ENCODE peak calls at places on chromosomes 11 and 22, in eight cellular contexts. One of them, this sample, is unnamed.

GRCh38 chr11:96333076-96333744 is 9.8 kb downstream of the MAML2 start:
- DNase-seq in coronary artery: no peak
- DNase-seq in keratinocyte: no peak
- DNase-seq in OCI-LY7: no peak
- DNase-seq in Peyer's patch: no peak
- DNase-seq in pancreas: no peak
- DNase-seq in fibroblast of lung: no peak
- DNase-seq in heart right ventricle: no peak
- DNase-seq in this sample: no peak

GRCh38 chr11:1763336-1763795 is 361 bp downstream of the CTSD start:
- DNase-seq in coronary artery: no peak
- DNase-seq in keratinocyte: no peak
- DNase-seq in OCI-LY7: peak
- DNase-seq in Peyer's patch: no peak
- DNase-seq in pancreas: no peak
- DNase-seq in fibroblast of lung: no peak
- DNase-seq in heart right ventricle: no peak
- DNase-seq in this sample: no peak

GRCh38 chr11:2523821-2524391 is 79.1 kb downstream of the KCNQ1 start:
- DNase-seq in coronary artery: peak
- DNase-seq in keratinocyte: no peak
- DNase-seq in OCI-LY7: no peak
- DNase-seq in Peyer's patch: peak
- DNase-seq in pancreas: peak
- DNase-seq in fibroblast of lung: no peak
- DNase-seq in heart right ventricle: no peak
- DNase-seq in this sample: peak

GRCh38 chr11:28903716-28904115 is 795.5 kb downstream of the METTL15 start:
- DNase-seq in coronary artery: no peak
- DNase-seq in keratinocyte: no peak
- DNase-seq in OCI-LY7: no peak
- DNase-seq in Peyer's patch: no peak
- DNase-seq in pancreas: no peak
- DNase-seq in fibroblast of lung: peak
- DNase-seq in heart right ventricle: no peak
- DNase-seq in this sample: no peak

GRCh38 chr11:57434640-57435546 is 8.0 kb upstream of the SLC43A3 start:
- DNase-seq in coronary artery: no peak
- DNase-seq in keratinocyte: no peak
- DNase-seq in OCI-LY7: no peak
- DNase-seq in Peyer's patch: no peak
- DNase-seq in pancreas: no peak
- DNase-seq in fibroblast of lung: peak
- DNase-seq in heart right ventricle: no peak
- DNase-seq in this sample: no peak

GRCh38 chr11:129440028-129440630 is 64.5 kb downstream of the BARX2 start:
- DNase-seq in coronary artery: no peak
- DNase-seq in keratinocyte: peak
- DNase-seq in OCI-LY7: no peak
- DNase-seq in Peyer's patch: no peak
- DNase-seq in pancreas: peak
- DNase-seq in fibroblast of lung: no peak
- DNase-seq in heart right ventricle: no peak
- DNase-seq in this sample: no peak

GRCh38 chr11:110092577-110093406 is at the start of gene ZC3H12C:
- DNase-seq in coronary artery: peak
- DNase-seq in keratinocyte: no peak
- DNase-seq in OCI-LY7: no peak
- DNase-seq in Peyer's patch: peak
- DNase-seq in pancreas: peak
- DNase-seq in fibroblast of lung: peak
- DNase-seq in heart right ventricle: peak
- DNase-seq in this sample: peak

GRCh38 chr11:126655807-126656128 is 300.3 kb downstream of the ST3GAL4 start:
- DNase-seq in coronary artery: no peak
- DNase-seq in keratinocyte: no peak
- DNase-seq in OCI-LY7: no peak
- DNase-seq in Peyer's patch: no peak
- DNase-seq in pancreas: no peak
- DNase-seq in fibroblast of lung: no peak
- DNase-seq in heart right ventricle: no peak
- DNase-seq in this sample: no peak

GRCh38 chr11:73344191-73344607 is 32.0 kb upstream of the RELT start:
- DNase-seq in coronary artery: no peak
- DNase-seq in keratinocyte: no peak
- DNase-seq in OCI-LY7: no peak
- DNase-seq in Peyer's patch: no peak
- DNase-seq in pancreas: no peak
- DNase-seq in fibroblast of lung: no peak
- DNase-seq in heart right ventricle: peak
- DNase-seq in this sample: peak

GRCh38 chr11:21556936-21557335 is 635.9 kb upstream of the ANO5 start:
- DNase-seq in coronary artery: no peak
- DNase-seq in keratinocyte: no peak
- DNase-seq in OCI-LY7: no peak
- DNase-seq in Peyer's patch: no peak
- DNase-seq in pancreas: no peak
- DNase-seq in fibroblast of lung: no peak
- DNase-seq in heart right ventricle: no peak
- DNase-seq in this sample: no peak

GRCh38 chr11:60377737-60378136 is 595 bp upstream of the MS4A7 start:
- DNase-seq in coronary artery: no peak
- DNase-seq in keratinocyte: no peak
- DNase-seq in OCI-LY7: peak
- DNase-seq in Peyer's patch: peak
- DNase-seq in pancreas: peak
- DNase-seq in fibroblast of lung: no peak
- DNase-seq in heart right ventricle: peak
- DNase-seq in this sample: peak

DNA sequence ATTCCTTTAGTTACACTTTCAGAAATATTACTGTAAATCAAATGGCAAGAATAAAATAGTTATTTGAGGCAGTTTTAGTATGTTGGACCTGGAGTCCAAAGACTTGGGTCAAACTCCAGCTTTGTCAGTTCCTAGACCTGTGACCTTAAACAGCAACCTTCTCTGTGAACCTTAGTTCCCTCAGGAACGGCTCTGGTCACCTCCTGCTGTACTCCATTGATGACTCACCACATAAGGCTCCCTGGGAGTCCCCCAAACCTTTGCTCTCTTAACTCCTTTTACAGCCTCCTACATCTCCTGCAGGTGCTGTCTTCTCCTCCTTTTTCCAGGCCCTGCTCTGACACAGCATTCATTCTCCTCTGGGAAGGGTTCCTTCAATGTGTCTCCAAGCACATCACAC is 29.1 kb downstream of the LIMK2 start:
- DNase-seq in coronary artery: no peak
- DNase-seq in keratinocyte: no peak
- DNase-seq in OCI-LY7: no peak
- DNase-seq in Peyer's patch: peak
- DNase-seq in pancreas: no peak
- DNase-seq in fibroblast of lung: no peak
- DNase-seq in heart right ventricle: no peak
- DNase-seq in this sample: no peak
- H3K27ac ChIP-seq in coronary artery: no peak
- H3K27ac ChIP-seq in keratinocyte: no peak
- H3K27ac ChIP-seq in OCI-LY7: no peak
- H3K27ac ChIP-seq in Peyer's patch: no peak
- H3K27ac ChIP-seq in pancreas: no peak
- H3K27ac ChIP-seq in fibroblast of lung: no peak
- H3K27ac ChIP-seq in heart right ventricle: no peak
- H3K27ac ChIP-seq in this sample: no peak

GRCh38 chr22:41916745-41917358 is 2.0 kb upstream of the SHISA8 start:
- DNase-seq in coronary artery: no peak
- DNase-seq in keratinocyte: no peak
- DNase-seq in OCI-LY7: no peak
- DNase-seq in Peyer's patch: no peak
- DNase-seq in pancreas: no peak
- DNase-seq in fibroblast of lung: no peak
- DNase-seq in heart right ventricle: no peak
- DNase-seq in this sample: no peak

GRCh38 chr22:41917906-41918791 is 3.3 kb upstream of the SHISA8 start:
- DNase-seq in coronary artery: no peak
- DNase-seq in keratinocyte: no peak
- DNase-seq in OCI-LY7: peak
- DNase-seq in Peyer's patch: peak
- DNase-seq in pancreas: no peak
- DNase-seq in fibroblast of lung: peak
- DNase-seq in heart right ventricle: peak
- DNase-seq in this sample: no peak

GRCh38 chr22:41920271-41920976 is 5.5 kb upstream of the SHISA8 start:
- DNase-seq in coronary artery: no peak
- DNase-seq in keratinocyte: no peak
- DNase-seq in OCI-LY7: peak
- DNase-seq in Peyer's patch: peak
- DNase-seq in pancreas: no peak
- DNase-seq in fibroblast of lung: no peak
- DNase-seq in heart right ventricle: no peak
- DNase-seq in this sample: no peak

GRCh38 chr22:41917375-41917905 is 2.6 kb upstream of the SHISA8 start:
- DNase-seq in coronary artery: no peak
- DNase-seq in keratinocyte: no peak
- DNase-seq in OCI-LY7: no peak
- DNase-seq in Peyer's patch: no peak
- DNase-seq in pancreas: no peak
- DNase-seq in fibroblast of lung: no peak
- DNase-seq in heart right ventricle: no peak
- DNase-seq in this sample: no peak

DNA sequence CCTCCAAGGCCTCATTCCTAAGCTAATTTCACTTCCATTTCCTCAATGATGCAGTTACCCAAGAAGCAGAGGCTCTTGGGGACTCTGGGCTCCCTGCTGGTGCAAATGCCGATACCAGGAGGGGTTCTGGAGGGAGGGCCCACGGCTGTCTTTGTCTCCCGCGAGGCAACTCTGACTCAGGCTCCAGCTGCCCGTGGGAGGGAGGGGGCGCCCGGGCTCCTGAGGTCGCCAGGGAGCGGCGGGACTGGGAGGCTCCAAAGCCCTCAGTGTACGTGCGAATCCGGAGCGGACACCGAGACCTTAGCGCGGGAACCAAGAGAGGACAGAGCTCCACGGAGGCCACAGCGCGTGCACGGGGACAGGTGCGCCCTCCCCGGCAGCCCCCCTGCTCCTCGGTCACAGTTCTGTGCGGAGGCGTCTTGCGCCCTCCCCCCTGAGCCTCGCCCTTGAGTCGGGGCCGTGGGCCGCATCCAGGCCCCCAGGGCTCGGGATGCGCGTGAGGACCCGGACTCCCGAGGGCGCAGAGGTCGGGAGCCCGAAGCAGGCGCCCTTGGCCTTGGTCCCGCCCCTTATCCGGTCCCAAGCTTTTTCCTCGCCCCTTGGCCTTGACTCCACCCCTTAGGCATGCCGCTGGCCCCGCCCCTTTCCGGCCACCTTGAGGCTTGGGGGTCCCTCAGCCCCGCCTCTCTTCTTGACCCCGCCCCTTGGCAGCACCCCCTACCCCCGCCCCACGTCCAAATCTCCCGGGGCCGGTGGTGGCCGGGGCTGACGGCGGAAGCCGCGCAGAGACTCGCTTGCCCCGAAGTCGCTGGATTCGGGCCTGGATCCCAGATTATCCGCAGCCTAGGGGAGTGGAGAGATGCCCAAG is 4.7 kb upstream of the SHISA8 start:
- DNase-seq in coronary artery: no peak
- DNase-seq in keratinocyte: no peak
- DNase-seq in OCI-LY7: peak
- DNase-seq in Peyer's patch: peak
- DNase-seq in pancreas: peak
- DNase-seq in fibroblast of lung: no peak
- DNase-seq in heart right ventricle: peak
- DNase-seq in this sample: peak
- H3K27ac ChIP-seq in coronary artery: no peak
- H3K27ac ChIP-seq in keratinocyte: no peak
- H3K27ac ChIP-seq in OCI-LY7: peak
- H3K27ac ChIP-seq in Peyer's patch: peak
- H3K27ac ChIP-seq in pancreas: no peak
- H3K27ac ChIP-seq in fibroblast of lung: no peak
- H3K27ac ChIP-seq in heart right ventricle: no peak
- H3K27ac ChIP-seq in this sample: peak

GRCh38 chr22:17084554-17085276 is at the start of gene IL17RA:
- DNase-seq in coronary artery: peak
- DNase-seq in keratinocyte: peak
- DNase-seq in OCI-LY7: peak
- DNase-seq in Peyer's patch: peak
- DNase-seq in pancreas: peak
- DNase-seq in fibroblast of lung: peak
- DNase-seq in heart right ventricle: peak
- DNase-seq in this sample: peak

GRCh38 chr22:17087176-17088131 is 2.7 kb downstream of the IL17RA start:
- DNase-seq in coronary artery: peak
- DNase-seq in keratinocyte: no peak
- DNase-seq in OCI-LY7: peak
- DNase-seq in Peyer's patch: peak
- DNase-seq in pancreas: no peak
- DNase-seq in fibroblast of lung: peak
- DNase-seq in heart right ventricle: no peak
- DNase-seq in this sample: no peak

GRCh38 chr22:17086301-17086700 is 1.5 kb downstream of the IL17RA start:
- DNase-seq in coronary artery: peak
- DNase-seq in keratinocyte: no peak
- DNase-seq in OCI-LY7: no peak
- DNase-seq in Peyer's patch: peak
- DNase-seq in pancreas: no peak
- DNase-seq in fibroblast of lung: no peak
- DNase-seq in heart right ventricle: no peak
- DNase-seq in this sample: no peak

GRCh38 chr22:17085277-17086091 is 684 bp downstream of the IL17RA start:
- DNase-seq in coronary artery: peak
- DNase-seq in keratinocyte: no peak
- DNase-seq in OCI-LY7: no peak
- DNase-seq in Peyer's patch: peak
- DNase-seq in pancreas: peak
- DNase-seq in fibroblast of lung: peak
- DNase-seq in heart right ventricle: no peak
- DNase-seq in this sample: no peak

DNA sequence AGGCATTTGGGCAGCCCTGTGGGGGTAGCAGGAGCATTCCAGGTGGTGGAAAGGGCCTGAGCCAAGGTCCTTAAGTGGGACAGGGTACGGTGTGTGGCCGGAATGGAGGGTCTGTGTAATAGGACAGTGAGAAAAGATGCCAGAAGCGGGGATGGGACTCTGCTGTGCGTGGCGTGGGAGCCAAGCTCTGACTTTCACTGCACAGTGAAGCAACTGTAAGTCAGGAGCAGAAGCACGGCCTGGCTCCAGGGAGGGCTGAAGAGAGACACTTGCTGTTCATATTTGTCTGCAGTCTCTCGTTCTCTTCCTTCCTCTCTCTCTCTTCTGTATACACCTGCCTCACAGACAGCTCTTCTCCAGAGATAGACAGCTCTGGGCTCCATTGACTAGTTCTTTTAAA is 1.9 kb downstream of the IL17RA start:
- DNase-seq in coronary artery: peak
- DNase-seq in keratinocyte: no peak
- DNase-seq in OCI-LY7: peak
- DNase-seq in Peyer's patch: peak
- DNase-seq in pancreas: no peak
- DNase-seq in fibroblast of lung: no peak
- DNase-seq in heart right ventricle: no peak
- DNase-seq in this sample: no peak
- H3K27ac ChIP-seq in coronary artery: no peak
- H3K27ac ChIP-seq in keratinocyte: no peak
- H3K27ac ChIP-seq in OCI-LY7: peak
- H3K27ac ChIP-seq in Peyer's patch: no peak
- H3K27ac ChIP-seq in pancreas: no peak
- H3K27ac ChIP-seq in fibroblast of lung: no peak
- H3K27ac ChIP-seq in heart right ventricle: no peak
- H3K27ac ChIP-seq in this sample: peak

GRCh38 chr11:71432761-71433647 is 15.2 kb downstream of the DHCR7 start:
- DNase-seq in coronary artery: no peak
- DNase-seq in keratinocyte: no peak
- DNase-seq in OCI-LY7: no peak
- DNase-seq in Peyer's patch: no peak
- DNase-seq in pancreas: no peak
- DNase-seq in fibroblast of lung: no peak
- DNase-seq in heart right ventricle: no peak
- DNase-seq in this sample: no peak
- H3K27ac ChIP-seq in coronary artery: no peak
- H3K27ac ChIP-seq in keratinocyte: no peak
- H3K27ac ChIP-seq in OCI-LY7: no peak
- H3K27ac ChIP-seq in Peyer's patch: peak
- H3K27ac ChIP-seq in pancreas: no peak
- H3K27ac ChIP-seq in fibroblast of lung: no peak
- H3K27ac ChIP-seq in heart right ventricle: no peak
- H3K27ac ChIP-seq in this sample: peak

This sample was measured in dorsolateral prefrontal cortex.